ENCODE peak calls at places on chromosomes 11 and 22, in four cellular contexts. M is IMR-90, D is H9, T is H1. I is an unnamed sample.

GRCh38 chr22:20550851-20551744 is 43.7 kb downstream of the MED15 start:
- DNase-seq in M (peak), D (peak), T (no peak), I (no peak)

GRCh38 chr11:26948881-26949280 is 45.0 kb upstream of the FIBIN start:
- DNase-seq in M (peak), D (no peak), T (no peak), I (no peak)

GRCh38 chr11:127350476-127350875 is 349.9 kb upstream of the KIRREL3 start:
- DNase-seq in M (no peak), D (no peak), T (no peak), I (no peak)

GRCh38 chr11:123382555-123383074 is 47.5 kb upstream of the GRAMD1B start:
- DNase-seq in M (no peak), D (no peak), T (no peak), I (no peak)

GRCh38 chr11:64870176-64870892 is 8.1 kb downstream of the EHD1 start:
- DNase-seq in M (peak), D (no peak), T (no peak), I (peak)

GRCh38 chr11:73376803-73377629 is 817 bp downstream of the RELT start:
- DNase-seq in M (peak), D (no peak), T (no peak), I (peak)

GRCh38 chr11:110463153-110463552 is 33.4 kb downstream of the FDX1 start:
- DNase-seq in M (peak), D (peak), T (peak), I (peak)

GRCh38 chr11:60754887-60755286 is 1.8 kb upstream of the MS4A15 start:
- DNase-seq in M (no peak), D (no peak), T (no peak), I (no peak)

GRCh38 chr22:35883028-35883620 is 145.5 kb downstream of the RBFOX2 start:
- DNase-seq in M (peak), D (no peak), T (no peak), I (peak)

GRCh38 chr11:57480409-57481137 is 20.2 kb downstream of the RTN4RL2 start:
- DNase-seq in M (peak), D (peak), T (no peak), I (peak)

GRCh38 chr22:44700456-44700855 is 1.5 kb upstream of the PRR5 start:
- DNase-seq in M (peak), D (no peak), T (no peak), I (no peak)

GRCh38 chr11:65150513-65151271 is 16.4 kb upstream of the SYVN1 start:
- DNase-seq in M (peak), D (peak), T (no peak), I (peak)

GRCh38 chr11:57248780-57249383 is 11.8 kb upstream of the APLNR start:
- DNase-seq in M (peak), D (peak), T (peak), I (peak)

GRCh38 chr11:33387586-33387985 is 130.4 kb downstream of the HIPK3 start:
- DNase-seq in M (no peak), D (no peak), T (no peak), I (no peak)

GRCh38 chr11:32411937-32412615 is 23.3 kb downstream of the WT1 start:
- DNase-seq in M (no peak), D (no peak), T (no peak), I (no peak)

GRCh38 chr22:46381142-46381541 is 45.6 kb downstream of the TRMU start:
- DNase-seq in M (peak), D (no peak), T (no peak), I (no peak)

GRCh38 chr11:134252539-134253188 is 488 bp downstream of the THYN1 start:
- DNase-seq in M (peak), D (peak), T (no peak), I (no peak)

GRCh38 chr11:86672007-86672621 is at the start of gene ME3:
- DNase-seq in M (peak), D (peak), T (no peak), I (peak)

GRCh38 chr11:84564180-84564866 is 1062.8 kb downstream of the DLG2 start:
- DNase-seq in M (peak), D (no peak), T (no peak), I (peak)

DNA sequence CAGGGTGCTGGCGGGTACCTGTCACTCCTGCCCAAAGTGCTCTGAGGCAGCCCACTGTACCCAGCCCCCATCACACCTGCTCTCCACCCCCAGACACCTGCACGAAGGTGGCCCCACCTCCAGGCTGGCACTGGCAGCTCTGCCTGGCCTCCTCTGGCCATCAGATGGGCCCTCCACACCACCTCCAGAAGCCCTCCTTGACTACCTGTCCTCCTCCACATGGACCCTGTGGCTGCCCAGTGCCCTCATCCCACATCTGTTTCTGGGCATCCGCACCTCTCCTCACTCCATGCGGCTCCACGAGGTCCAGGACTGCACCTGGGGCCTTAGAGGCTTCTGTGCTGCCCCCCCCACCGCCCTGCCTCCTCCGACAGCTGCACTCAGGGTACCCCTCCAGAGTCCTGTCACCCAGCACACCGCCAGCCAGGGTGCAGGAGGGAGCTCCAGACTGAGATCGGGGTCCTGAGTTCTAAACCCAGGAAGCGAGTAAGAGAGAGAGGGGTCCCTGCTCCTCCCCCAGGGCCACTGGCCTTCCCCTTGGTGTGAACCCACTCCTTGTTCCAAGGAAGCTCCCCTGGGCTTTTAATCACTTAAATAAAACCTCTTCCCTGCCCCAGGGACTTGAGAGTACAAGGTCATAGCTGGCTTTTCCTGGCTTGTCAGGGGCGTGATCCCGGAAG is 1.7 kb downstream of the CTSD start:
- DNase-seq in M (no peak), D (no peak), T (no peak), I (no peak)
- H3K9ac ChIP-seq in M (no peak), D (no peak), T (no peak), I (no peak)

GRCh38 chr22:23365961-23366360 is 185.7 kb downstream of the BCR start:
- DNase-seq in M (no peak), D (no peak), T (no peak), I (no peak)
- H4K5ac ChIP-seq in M (no peak), D (no peak), T (no peak), I (no peak)

DNA sequence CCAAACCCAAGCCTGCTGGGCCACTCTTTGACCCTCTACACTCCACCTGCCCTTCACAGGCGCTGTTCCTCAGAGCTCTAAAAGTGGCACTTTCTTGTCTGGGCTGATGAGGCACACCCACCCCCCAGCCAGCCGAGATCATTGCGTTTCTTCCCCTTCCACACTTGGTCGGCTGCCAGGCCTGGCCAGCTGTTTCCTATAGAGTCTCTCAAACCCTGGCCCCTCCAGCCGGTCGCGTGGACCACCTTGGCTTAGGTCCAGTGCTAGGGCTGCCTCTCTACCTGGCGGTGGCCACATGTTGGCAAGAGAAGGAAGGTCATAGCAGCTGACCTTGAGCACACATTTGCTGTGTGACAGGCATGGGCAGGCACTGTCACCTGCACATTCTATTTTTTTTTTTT is 60.6 kb downstream of the PPP6R2 start:
- DNase-seq in M (no peak), D (no peak), T (no peak), I (no peak)
- H3K9ac ChIP-seq in M (no peak), D (no peak), T (no peak), I (no peak)

DNA sequence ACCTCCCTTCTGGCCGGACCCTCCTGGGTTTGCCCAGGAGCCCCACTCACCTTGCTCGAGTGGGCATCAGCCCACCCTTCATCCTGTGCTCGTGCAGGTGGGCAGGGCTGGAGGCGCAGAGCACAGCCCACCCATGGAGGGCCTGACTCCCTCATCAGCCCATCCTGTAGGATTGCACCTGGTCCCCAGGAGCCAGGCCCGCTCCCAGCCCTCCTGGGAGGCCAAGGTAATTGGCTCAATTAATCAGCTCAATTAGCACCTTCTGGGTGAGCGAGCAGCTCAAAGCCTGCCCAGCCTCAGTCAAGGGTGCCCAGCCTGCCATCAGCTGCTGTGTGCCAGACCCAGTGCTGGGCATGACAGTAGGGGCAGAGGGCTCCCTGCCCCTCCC is 58.1 kb upstream of the NECTIN1 start:
- DNase-seq in M (no peak), D (no peak), T (no peak), I (no peak)
- H4K5ac ChIP-seq in M (no peak), D (no peak), T (no peak), I (no peak)

GRCh38 chr11:94708642-94709041 is 59.5 kb upstream of the AMOTL1 start:
- DNase-seq in M (no peak), D (no peak), T (no peak), I (no peak)
- H3K9ac ChIP-seq in M (no peak), D (no peak), T (no peak), I (no peak)

DNA sequence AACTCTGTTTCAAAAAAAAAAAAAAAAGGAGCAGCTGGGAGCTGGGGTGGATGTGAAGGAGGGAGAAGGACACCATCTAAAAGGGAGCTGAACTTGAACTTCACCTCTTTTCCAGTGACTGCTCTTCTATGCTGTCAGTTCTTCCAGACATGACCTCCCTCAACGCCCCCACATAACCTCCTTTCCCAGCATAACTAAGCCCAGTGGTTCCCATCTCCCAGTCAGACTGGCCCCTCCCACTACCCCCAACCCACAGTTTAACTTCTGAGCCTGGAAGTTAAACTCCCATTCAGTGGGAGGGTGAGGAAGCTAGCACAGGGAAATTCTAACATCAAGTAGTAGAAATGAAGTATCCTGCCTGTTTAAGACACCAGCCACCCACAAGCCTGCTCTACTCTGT is 1.8 kb downstream of the ARHGAP1 start:
- DNase-seq in M (no peak), D (no peak), T (no peak), I (no peak)
- H4K5ac ChIP-seq in M (no peak), D (no peak), T (no peak), I (no peak)

I was measured in mesendoderm.